ENCODE peak calls at places on chromosomes 3 and 15, in nine cellular contexts. K is heart left ventricle, F is AG04449, I is hepatocyte, Z is neural crest cell, T is esophagus muscularis mucosa, J is type B pancreatic cell, D is upper lobe of left lung, V is GM10248. A is an unnamed sample.

GRCh38 chr3:180383332-180384020 is 218.5 kb upstream of the TTC14 start:
- DNase-seq in K (no peak), F (no peak), I (no peak), Z (no peak), T (no peak), J (no peak), D (no peak), V (no peak), A (no peak)

GRCh38 chr3:47020311-47020710 is 40.8 kb downstream of the NBEAL2 start:
- DNase-seq in K (no peak), F (no peak), I (no peak), Z (no peak), T (no peak), J (no peak), D (no peak), V (no peak), A (no peak)

GRCh38 chr3:71641669-71642068 is 58.1 kb upstream of the FOXP1 start:
- DNase-seq in K (no peak), F (no peak), I (peak), Z (no peak), T (no peak), J (no peak), D (no peak), V (no peak), A (no peak)

GRCh38 chr3:126216416-126216815 is 36.0 kb upstream of the ALDH1L1 start:
- DNase-seq in K (no peak), F (peak), I (no peak), Z (no peak), T (no peak), J (no peak), D (no peak), V (no peak), A (no peak)

GRCh38 chr15:99283739-99284138 is 32.5 kb downstream of the LRRC28 start:
- DNase-seq in K (no peak), F (no peak), I (no peak), Z (no peak), T (no peak), J (no peak), D (no peak), V (no peak), A (no peak)

GRCh38 chr3:13215940-13216546 is 142.8 kb upstream of the IQSEC1 start:
- DNase-seq in K (no peak), F (peak), I (no peak), Z (no peak), T (no peak), J (no peak), D (no peak), V (no peak), A (peak)

GRCh38 chr3:129992781-129993180 is 18.3 kb downstream of the TRH start:
- DNase-seq in K (no peak), F (no peak), I (peak), Z (no peak), T (no peak), J (no peak), D (no peak), V (no peak), A (peak)

GRCh38 chr15:57118013-57118799 is 199.8 kb downstream of the TCF12 start:
- DNase-seq in K (no peak), F (no peak), I (peak), Z (no peak), T (no peak), J (no peak), D (no peak), V (no peak), A (peak)

GRCh38 chr15:74817370-74817737 is 4.7 kb downstream of the LMAN1L start:
- DNase-seq in K (peak), F (no peak), I (peak), Z (no peak), T (no peak), J (no peak), D (no peak), V (no peak), A (peak)

GRCh38 chr15:77420610-77421369 is at the start of gene HMG20A:
- DNase-seq in K (peak), F (no peak), I (peak), Z (peak), T (no peak), J (peak), D (peak), V (peak), A (peak)

GRCh38 chr3:53030864-53031445 is 14.9 kb downstream of the SFMBT1 start:
- DNase-seq in K (no peak), F (no peak), I (no peak), Z (no peak), T (no peak), J (no peak), D (no peak), V (peak), A (peak)

GRCh38 chr3:40518067-40518466 is 6.7 kb upstream of the ZNF621 start:
- DNase-seq in K (no peak), F (no peak), I (no peak), Z (no peak), T (no peak), J (no peak), D (no peak), V (no peak), A (no peak)

GRCh38 chr3:38960953-38961622 is 90.7 kb downstream of the SCN11A start:
- DNase-seq in K (no peak), F (no peak), I (peak), Z (peak), T (no peak), J (no peak), D (no peak), V (peak), A (peak)

GRCh38 chr3:60081381-60082095 is 1031.7 kb upstream of the CFAP20DC start:
- DNase-seq in K (no peak), F (no peak), I (no peak), Z (no peak), T (no peak), J (no peak), D (no peak), V (peak), A (no peak)

GRCh38 chr3:131083190-131083863 is 56.6 kb downstream of the NEK11 start:
- DNase-seq in K (peak), F (no peak), I (peak), Z (peak), T (no peak), J (no peak), D (peak), V (no peak), A (peak)

GRCh38 chr15:74995779-74996765 is 709 bp downstream of the SCAMP5 start:
- DNase-seq in K (peak), F (no peak), I (peak), Z (peak), T (no peak), J (no peak), D (peak), V (no peak), A (no peak)

GRCh38 chr3:44058022-44058867 is 183.4 kb upstream of the TOPAZ1 start:
- DNase-seq in K (no peak), F (peak), I (peak), Z (no peak), T (no peak), J (no peak), D (peak), V (peak), A (peak)

GRCh38 chr3:123373535-123373987 is 75.3 kb downstream of the ADCY5 start:
- DNase-seq in K (peak), F (no peak), I (no peak), Z (no peak), T (no peak), J (no peak), D (no peak), V (no peak), A (no peak)

GRCh38 chr3:161969867-161970266 is 473.3 kb downstream of the OTOL1 start:
- DNase-seq in K (no peak), F (no peak), I (no peak), Z (no peak), T (no peak), J (no peak), D (no peak), V (no peak), A (no peak)

GRCh38 chr15:52076889-52077781 is 35.4 kb downstream of the BCL2L10 start:
- DNase-seq in K (no peak), F (no peak), I (peak), Z (no peak), T (no peak), J (no peak), D (no peak), V (peak), A (no peak)

GRCh38 chr15:78077860-78078187 is 313 bp upstream of the TBC1D2B start:
- DNase-seq in K (no peak), F (no peak), I (no peak), Z (no peak), T (no peak), J (no peak), D (no peak), V (no peak), A (no peak)

GRCh38 chr3:126525091-126525852 is 1.3 kb downstream of the CHST13 start:
- DNase-seq in K (no peak), F (no peak), I (peak), Z (no peak), T (no peak), J (no peak), D (no peak), V (no peak), A (no peak)

GRCh38 chr3:170599083-170599482 is 13.2 kb upstream of the SLC7A14 start:
- DNase-seq in K (no peak), F (no peak), I (no peak), Z (no peak), T (no peak), J (no peak), D (no peak), V (no peak), A (no peak)

GRCh38 chr3:123535580-123535979 is 49.3 kb downstream of the HACD2 start:
- DNase-seq in K (no peak), F (peak), I (no peak), Z (no peak), T (no peak), J (no peak), D (no peak), V (no peak), A (no peak)

GRCh38 chr15:74364936-74365618 is 2.4 kb downstream of the CYP11A1 start:
- DNase-seq in K (no peak), F (no peak), I (no peak), Z (no peak), T (no peak), J (no peak), D (no peak), V (peak), A (no peak)

DNA sequence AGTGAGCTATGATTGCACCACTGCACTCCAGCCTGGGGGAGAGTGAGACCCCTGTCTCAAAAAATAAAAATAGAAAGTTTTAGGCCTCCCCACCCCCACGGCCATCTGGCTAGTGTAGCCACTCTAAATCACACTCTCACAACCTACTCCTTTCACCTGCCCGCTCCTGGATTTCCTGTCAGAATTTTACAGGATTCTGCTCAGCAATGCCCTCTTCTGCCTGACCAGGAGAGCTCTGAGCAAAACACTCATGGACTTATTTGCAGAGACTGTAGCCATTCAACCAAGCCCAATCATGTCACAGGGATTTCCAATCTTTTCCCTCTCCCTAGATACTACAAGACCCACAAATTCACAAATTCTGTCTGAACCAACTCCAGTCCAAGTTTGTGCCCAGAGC is 242.6 kb upstream of the TPRG1 start:
- DNase-seq in K (no peak), F (no peak), I (peak), Z (no peak), T (no peak), J (no peak), D (no peak), V (no peak), A (peak)
- TF ChIP-seq CTCF in K (no peak), F (no peak), I (peak), Z (no peak), T (no peak), J (no peak), D (peak), V (no peak), A (no peak)

GRCh38 chr3:14650193-14650592 is 1.4 kb upstream of the CCDC174 start:
- DNase-seq in K (no peak), F (no peak), I (no peak), Z (no peak), T (no peak), J (no peak), D (no peak), V (no peak), A (no peak)

GRCh38 chr3:14651440-14652251 is at the start of gene CCDC174:
- DNase-seq in K (peak), F (peak), I (peak), Z (peak), T (peak), J (peak), D (no peak), V (peak), A (peak)

GRCh38 chr3:14646589-14647413 is 4.8 kb upstream of the CCDC174 start:
- DNase-seq in K (no peak), F (no peak), I (peak), Z (no peak), T (no peak), J (no peak), D (no peak), V (no peak), A (no peak)

GRCh38 chr3:14647976-14648955 is 3.3 kb upstream of the CCDC174 start:
- DNase-seq in K (peak), F (no peak), I (no peak), Z (no peak), T (no peak), J (no peak), D (no peak), V (no peak), A (no peak)

GRCh38 chr3:14649466-14649865 is 2.1 kb upstream of the CCDC174 start:
- DNase-seq in K (no peak), F (no peak), I (no peak), Z (no peak), T (no peak), J (no peak), D (no peak), V (no peak), A (no peak)
- TF ChIP-seq CTCF in K (no peak), F (no peak), I (no peak), Z (no peak), T (no peak), J (no peak), D (no peak), V (no peak), A (no peak)

GRCh38 chr15:28901987-28902745 is 16.4 kb downstream of the APBA2 start:
- DNase-seq in K (no peak), F (no peak), I (no peak), Z (no peak), T (no peak), J (no peak), D (no peak), V (no peak), A (no peak)
- TF ChIP-seq CTCF in K (no peak), F (no peak), I (no peak), Z (peak), T (no peak), J (peak), D (no peak), V (no peak), A (no peak)

GRCh38 chr3:33915796-33916589 is 117.6 kb downstream of the PDCD6IP start:
- DNase-seq in K (no peak), F (no peak), I (no peak), Z (no peak), T (no peak), J (no peak), D (no peak), V (peak), A (no peak)
- TF ChIP-seq CTCF in K (peak), F (peak), I (no peak), Z (peak), T (no peak), J (peak), D (no peak), V (peak), A (no peak)

GRCh38 chr15:100663066-100663465 is 60.7 kb downstream of the ASB7 start:
- DNase-seq in K (no peak), F (no peak), I (no peak), Z (no peak), T (no peak), J (no peak), D (no peak), V (no peak), A (peak)
- TF ChIP-seq CTCF in K (no peak), F (peak), I (no peak), Z (peak), T (no peak), J (peak), D (no peak), V (no peak), A (peak)

DNA sequence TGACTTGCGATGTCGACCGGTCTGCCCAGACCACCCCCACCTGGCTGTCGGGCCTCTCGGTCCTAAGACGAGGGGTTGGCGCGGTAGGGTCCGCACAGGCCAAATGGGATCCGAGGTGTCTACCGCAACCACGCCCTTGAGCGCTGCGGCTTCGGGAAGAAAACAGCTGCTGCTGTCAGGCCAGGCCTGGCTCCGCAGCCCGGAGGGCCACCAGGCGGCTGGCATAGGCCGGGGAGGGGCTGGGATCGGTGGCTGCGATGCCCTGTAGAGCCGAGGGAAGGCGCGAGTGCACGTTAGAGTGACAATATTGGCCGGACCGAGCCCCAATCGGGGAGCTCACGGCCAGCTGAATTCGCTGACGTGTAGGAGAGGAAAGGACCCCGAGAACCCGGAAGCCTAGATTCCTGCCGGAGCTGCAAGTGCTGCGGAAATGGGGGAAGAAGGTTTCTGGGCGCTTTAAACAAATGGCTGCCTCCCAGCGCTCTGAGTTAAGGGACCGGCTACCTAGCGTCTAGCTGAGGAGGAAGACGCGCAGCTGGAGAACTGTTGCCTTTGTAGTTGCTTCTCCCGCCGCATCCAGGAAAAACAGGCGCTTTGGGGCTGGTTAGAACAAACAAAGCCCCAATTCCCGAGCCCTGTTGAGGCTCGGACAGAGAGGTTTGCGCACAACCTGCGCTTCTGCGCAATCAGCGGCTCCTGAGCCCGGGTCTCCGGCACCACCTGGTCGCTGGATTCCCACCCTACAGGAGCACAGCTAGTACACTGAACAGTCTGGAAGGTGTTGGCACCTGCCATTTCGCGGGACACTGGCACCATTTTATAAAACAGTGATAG is 14.0 kb downstream of the ZIC4 start:
- DNase-seq in K (no peak), F (no peak), I (peak), Z (peak), T (no peak), J (no peak), D (peak), V (no peak), A (no peak)
- TF ChIP-seq CTCF in K (no peak), F (peak), I (peak), Z (peak), T (no peak), J (peak), D (no peak), V (no peak), A (no peak)

DNA sequence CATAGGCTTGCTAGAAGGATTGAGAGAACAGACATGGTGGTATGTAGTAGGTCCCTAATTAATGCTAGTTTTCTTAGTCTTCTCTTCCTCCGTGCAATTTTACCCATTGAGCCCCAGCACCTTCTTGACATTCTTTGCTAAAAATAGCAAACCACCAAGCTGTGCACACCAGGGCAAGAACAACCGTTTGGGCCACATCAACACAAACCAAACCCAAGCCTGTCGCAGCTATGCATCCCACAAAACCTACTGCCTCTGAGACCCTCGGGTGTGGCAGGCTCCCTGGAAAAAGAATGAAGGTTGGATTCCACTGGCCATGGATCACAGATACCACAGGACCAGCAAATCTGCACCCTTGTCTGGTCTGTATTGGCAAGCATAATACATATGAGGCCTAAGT is 27.1 kb downstream of the HEG1 start:
- DNase-seq in K (no peak), F (no peak), I (no peak), Z (no peak), T (no peak), J (no peak), D (no peak), V (no peak), A (no peak)
- TF ChIP-seq CTCF in K (no peak), F (no peak), I (no peak), Z (no peak), T (no peak), J (no peak), D (no peak), V (no peak), A (no peak)

GRCh38 chr3:89851974-89852621 is 744.7 kb downstream of the EPHA3 start:
- DNase-seq in K (peak), F (no peak), I (peak), Z (peak), T (no peak), J (peak), D (no peak), V (no peak), A (peak)
- TF ChIP-seq CTCF in K (peak), F (no peak), I (peak), Z (peak), T (no peak), J (peak), D (no peak), V (peak), A (peak)

DNA sequence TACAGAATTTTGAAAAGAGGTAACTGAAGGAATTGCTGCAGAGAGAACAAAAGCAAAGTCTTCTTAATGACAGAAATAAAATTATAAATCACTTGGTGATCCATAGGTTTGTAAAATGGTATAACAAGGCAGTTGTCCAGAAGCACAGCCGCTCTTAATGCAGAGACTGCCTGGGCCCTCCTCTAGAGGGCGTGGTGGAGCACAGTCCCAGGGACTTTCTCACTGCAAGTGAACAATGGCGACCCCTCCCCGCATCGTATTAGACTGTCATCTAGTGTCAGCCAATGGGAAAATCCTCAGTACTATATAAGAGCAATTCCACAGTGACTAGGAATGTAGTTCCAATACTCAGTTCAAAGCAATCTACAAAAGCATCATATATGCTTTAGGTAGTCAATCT is 26.4 kb upstream of the ZBED2 start:
- DNase-seq in K (no peak), F (no peak), I (no peak), Z (peak), T (no peak), J (no peak), D (no peak), V (no peak), A (peak)
- TF ChIP-seq CTCF in K (peak), F (no peak), I (no peak), Z (peak), T (no peak), J (peak), D (peak), V (no peak), A (peak)

A was measured in Calu3.